ENCODE peak calls at places on chromosomes 7 and 10, in seven cellular contexts. One of them, this sample, is unnamed. For H3K4me1, the result is how much of the 10 kb centered on the place peaks cover.

GRCh38 chr10:1684991-1685390 is 52.3 kb downstream of the ADARB2 start:
- DNase-seq in body of pancreas: no peak
- DNase-seq in adipocyte: no peak
- DNase-seq in ovary: no peak
- DNase-seq in endodermal cell: no peak
- DNase-seq in upper lobe of right lung: no peak
- DNase-seq in suprapubic skin: no peak
- DNase-seq in this sample: no peak

GRCh38 chr7:70506463-70506862 is 625.5 kb upstream of the GALNT17 start:
- DNase-seq in body of pancreas: no peak
- DNase-seq in adipocyte: no peak
- DNase-seq in ovary: no peak
- DNase-seq in endodermal cell: peak
- DNase-seq in upper lobe of right lung: no peak
- DNase-seq in suprapubic skin: no peak
- DNase-seq in this sample: no peak

GRCh38 chr10:14954934-14955333 is 1.0 kb upstream of the DCLRE1C start:
- DNase-seq in body of pancreas: no peak
- DNase-seq in adipocyte: no peak
- DNase-seq in ovary: no peak
- DNase-seq in endodermal cell: no peak
- DNase-seq in upper lobe of right lung: no peak
- DNase-seq in suprapubic skin: no peak
- DNase-seq in this sample: no peak

GRCh38 chr10:22652988-22653431 is 61.4 kb downstream of the PIP4K2A start:
- DNase-seq in body of pancreas: no peak
- DNase-seq in adipocyte: no peak
- DNase-seq in ovary: no peak
- DNase-seq in endodermal cell: no peak
- DNase-seq in upper lobe of right lung: no peak
- DNase-seq in suprapubic skin: no peak
- DNase-seq in this sample: no peak

GRCh38 chr10:76618171-76618570 is 1019.4 kb downstream of the KCNMA1 start:
- DNase-seq in body of pancreas: no peak
- DNase-seq in adipocyte: no peak
- DNase-seq in ovary: no peak
- DNase-seq in endodermal cell: no peak
- DNase-seq in upper lobe of right lung: no peak
- DNase-seq in suprapubic skin: no peak
- DNase-seq in this sample: no peak

GRCh38 chr7:118104812-118105441 is 79.0 kb upstream of the LSM8 start:
- DNase-seq in body of pancreas: no peak
- DNase-seq in adipocyte: peak
- DNase-seq in ovary: no peak
- DNase-seq in endodermal cell: no peak
- DNase-seq in upper lobe of right lung: no peak
- DNase-seq in suprapubic skin: no peak
- DNase-seq in this sample: no peak

GRCh38 chr7:5838771-5839170 is 41.8 kb upstream of the OCM start:
- DNase-seq in body of pancreas: no peak
- DNase-seq in adipocyte: no peak
- DNase-seq in ovary: no peak
- DNase-seq in endodermal cell: no peak
- DNase-seq in upper lobe of right lung: no peak
- DNase-seq in suprapubic skin: no peak
- DNase-seq in this sample: no peak

GRCh38 chr7:74094224-74095095 is 10.9 kb downstream of the LIMK1 start:
- DNase-seq in body of pancreas: peak
- DNase-seq in adipocyte: peak
- DNase-seq in ovary: peak
- DNase-seq in endodermal cell: peak
- DNase-seq in upper lobe of right lung: peak
- DNase-seq in suprapubic skin: peak
- DNase-seq in this sample: peak

GRCh38 chr7:99429756-99430155 is 8.8 kb downstream of the PTCD1 start:
- DNase-seq in body of pancreas: no peak
- DNase-seq in adipocyte: no peak
- DNase-seq in ovary: no peak
- DNase-seq in endodermal cell: no peak
- DNase-seq in upper lobe of right lung: no peak
- DNase-seq in suprapubic skin: no peak
- DNase-seq in this sample: no peak

GRCh38 chr10:78619244-78619851 is 449.4 kb upstream of the ZMIZ1 start:
- DNase-seq in body of pancreas: no peak
- DNase-seq in adipocyte: no peak
- DNase-seq in ovary: no peak
- DNase-seq in endodermal cell: peak
- DNase-seq in upper lobe of right lung: no peak
- DNase-seq in suprapubic skin: no peak
- DNase-seq in this sample: no peak

GRCh38 chr10:103645141-103646054 is 151.9 kb downstream of the NEURL1 start:
- DNase-seq in body of pancreas: no peak
- DNase-seq in adipocyte: peak
- DNase-seq in ovary: peak
- DNase-seq in endodermal cell: peak
- DNase-seq in upper lobe of right lung: peak
- DNase-seq in suprapubic skin: peak
- DNase-seq in this sample: peak

GRCh38 chr7:108570146-108570755 is 577 bp downstream of the DNAJB9 start:
- DNase-seq in body of pancreas: peak
- DNase-seq in adipocyte: peak
- DNase-seq in ovary: peak
- DNase-seq in endodermal cell: peak
- DNase-seq in upper lobe of right lung: peak
- DNase-seq in suprapubic skin: peak
- DNase-seq in this sample: peak

GRCh38 chr10:811379-811778 is 120.1 kb downstream of the LARP4B start:
- DNase-seq in body of pancreas: no peak
- DNase-seq in adipocyte: no peak
- DNase-seq in ovary: no peak
- DNase-seq in endodermal cell: no peak
- DNase-seq in upper lobe of right lung: no peak
- DNase-seq in suprapubic skin: no peak
- DNase-seq in this sample: no peak

GRCh38 chr7:38825721-38826440 is 83.1 kb downstream of the VPS41 start:
- DNase-seq in body of pancreas: no peak
- DNase-seq in adipocyte: peak
- DNase-seq in ovary: no peak
- DNase-seq in endodermal cell: no peak
- DNase-seq in upper lobe of right lung: no peak
- DNase-seq in suprapubic skin: no peak
- DNase-seq in this sample: no peak

GRCh38 chr7:99694201-99694911 is 14.6 kb upstream of the CYP3A5 start:
- DNase-seq in body of pancreas: peak
- DNase-seq in adipocyte: no peak
- DNase-seq in ovary: no peak
- DNase-seq in endodermal cell: no peak
- DNase-seq in upper lobe of right lung: no peak
- DNase-seq in suprapubic skin: no peak
- DNase-seq in this sample: no peak

GRCh38 chr10:21518629-21519321 is 6.7 kb downstream of the SKIDA1 start:
- DNase-seq in body of pancreas: no peak
- DNase-seq in adipocyte: peak
- DNase-seq in ovary: peak
- DNase-seq in endodermal cell: peak
- DNase-seq in upper lobe of right lung: no peak
- DNase-seq in suprapubic skin: no peak
- DNase-seq in this sample: peak

GRCh38 chr10:110361800-110362456 is 57.2 kb upstream of the SMNDC1 start:
- DNase-seq in body of pancreas: no peak
- DNase-seq in adipocyte: no peak
- DNase-seq in ovary: no peak
- DNase-seq in endodermal cell: peak
- DNase-seq in upper lobe of right lung: no peak
- DNase-seq in suprapubic skin: no peak
- DNase-seq in this sample: no peak

GRCh38 chr10:25084447-25084846 is 68.0 kb downstream of the THNSL1 start:
- DNase-seq in body of pancreas: no peak
- DNase-seq in adipocyte: no peak
- DNase-seq in ovary: no peak
- DNase-seq in endodermal cell: no peak
- DNase-seq in upper lobe of right lung: no peak
- DNase-seq in suprapubic skin: no peak
- DNase-seq in this sample: no peak

GRCh38 chr7:101362334-101363195 is at the start of gene COL26A1:
- DNase-seq in body of pancreas: peak
- DNase-seq in adipocyte: peak
- DNase-seq in ovary: peak
- DNase-seq in endodermal cell: peak
- DNase-seq in upper lobe of right lung: peak
- DNase-seq in suprapubic skin: no peak
- DNase-seq in this sample: peak

GRCh38 chr10:10798543-10799192 is 219.0 kb upstream of the CELF2 start:
- DNase-seq in body of pancreas: no peak
- DNase-seq in adipocyte: no peak
- DNase-seq in ovary: peak
- DNase-seq in endodermal cell: peak
- DNase-seq in upper lobe of right lung: peak
- DNase-seq in suprapubic skin: peak
- DNase-seq in this sample: no peak

GRCh38 chr10:68902382-68902781 is 1.3 kb downstream of the DDX50 start:
- DNase-seq in body of pancreas: no peak
- DNase-seq in adipocyte: no peak
- DNase-seq in ovary: no peak
- DNase-seq in endodermal cell: no peak
- DNase-seq in upper lobe of right lung: no peak
- DNase-seq in suprapubic skin: no peak
- DNase-seq in this sample: no peak
- H3K4me3 ChIP-seq in body of pancreas: no peak
- H3K4me3 ChIP-seq in adipocyte: peak
- H3K4me3 ChIP-seq in ovary: peak
- H3K4me3 ChIP-seq in endodermal cell: peak
- H3K4me3 ChIP-seq in upper lobe of right lung: peak
- H3K4me3 ChIP-seq in suprapubic skin: peak
- H3K4me3 ChIP-seq in this sample: peak

DNA sequence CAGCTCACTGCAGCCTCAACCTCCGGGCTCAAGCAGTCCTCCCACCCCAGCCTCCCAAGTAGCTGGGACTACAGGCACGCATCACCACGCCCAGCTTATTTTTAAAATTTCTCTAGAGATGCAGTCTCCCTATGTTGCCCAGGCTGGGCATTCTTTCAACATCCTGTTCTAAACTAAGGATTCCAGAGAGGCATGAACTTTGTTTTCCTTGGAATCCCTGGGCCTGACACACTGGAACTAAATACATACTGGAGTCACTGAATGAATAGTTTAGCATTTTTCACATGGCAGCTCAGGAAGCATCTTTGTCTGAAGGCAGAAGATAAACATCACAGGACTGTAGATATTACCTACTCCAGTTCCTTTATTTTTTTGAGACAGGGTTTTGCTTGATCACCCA is 108.7 kb downstream of the ITIH5 start:
- DNase-seq in body of pancreas: no peak
- DNase-seq in adipocyte: peak
- DNase-seq in ovary: no peak
- DNase-seq in endodermal cell: no peak
- DNase-seq in upper lobe of right lung: no peak
- DNase-seq in suprapubic skin: no peak
- DNase-seq in this sample: no peak
- H3K4me1 ChIP-seq in body of pancreas: under half
- H3K4me1 ChIP-seq in adipocyte: under half
- H3K4me1 ChIP-seq in ovary: under half
- H3K4me1 ChIP-seq in endodermal cell: under half
- H3K4me1 ChIP-seq in upper lobe of right lung: under half
- H3K4me1 ChIP-seq in suprapubic skin: under half
- H3K4me1 ChIP-seq in this sample: under half

GRCh38 chr10:124725171-124725631 is 19.0 kb downstream of the FAM53B start:
- DNase-seq in body of pancreas: no peak
- DNase-seq in adipocyte: no peak
- DNase-seq in ovary: peak
- DNase-seq in endodermal cell: no peak
- DNase-seq in upper lobe of right lung: peak
- DNase-seq in suprapubic skin: peak
- DNase-seq in this sample: no peak
- H3K4me3 ChIP-seq in body of pancreas: no peak
- H3K4me3 ChIP-seq in adipocyte: no peak
- H3K4me3 ChIP-seq in ovary: no peak
- H3K4me3 ChIP-seq in endodermal cell: no peak
- H3K4me3 ChIP-seq in upper lobe of right lung: no peak
- H3K4me3 ChIP-seq in suprapubic skin: no peak
- H3K4me3 ChIP-seq in this sample: no peak

GRCh38 chr7:2528481-2529095 is 9.0 kb downstream of the LFNG start:
- DNase-seq in body of pancreas: no peak
- DNase-seq in adipocyte: no peak
- DNase-seq in ovary: no peak
- DNase-seq in endodermal cell: no peak
- DNase-seq in upper lobe of right lung: no peak
- DNase-seq in suprapubic skin: no peak
- DNase-seq in this sample: no peak

GRCh38 chr7:2529161-2530075 is 9.8 kb downstream of the LFNG start:
- DNase-seq in body of pancreas: peak
- DNase-seq in adipocyte: peak
- DNase-seq in ovary: no peak
- DNase-seq in endodermal cell: no peak
- DNase-seq in upper lobe of right lung: peak
- DNase-seq in suprapubic skin: no peak
- DNase-seq in this sample: peak

GRCh38 chr7:2525931-2526630 is 6.5 kb downstream of the LFNG start:
- DNase-seq in body of pancreas: no peak
- DNase-seq in adipocyte: no peak
- DNase-seq in ovary: no peak
- DNase-seq in endodermal cell: peak
- DNase-seq in upper lobe of right lung: no peak
- DNase-seq in suprapubic skin: no peak
- DNase-seq in this sample: no peak

GRCh38 chr7:2526659-2527504 is 7.3 kb downstream of the LFNG start:
- DNase-seq in body of pancreas: no peak
- DNase-seq in adipocyte: no peak
- DNase-seq in ovary: no peak
- DNase-seq in endodermal cell: no peak
- DNase-seq in upper lobe of right lung: no peak
- DNase-seq in suprapubic skin: no peak
- DNase-seq in this sample: peak

DNA sequence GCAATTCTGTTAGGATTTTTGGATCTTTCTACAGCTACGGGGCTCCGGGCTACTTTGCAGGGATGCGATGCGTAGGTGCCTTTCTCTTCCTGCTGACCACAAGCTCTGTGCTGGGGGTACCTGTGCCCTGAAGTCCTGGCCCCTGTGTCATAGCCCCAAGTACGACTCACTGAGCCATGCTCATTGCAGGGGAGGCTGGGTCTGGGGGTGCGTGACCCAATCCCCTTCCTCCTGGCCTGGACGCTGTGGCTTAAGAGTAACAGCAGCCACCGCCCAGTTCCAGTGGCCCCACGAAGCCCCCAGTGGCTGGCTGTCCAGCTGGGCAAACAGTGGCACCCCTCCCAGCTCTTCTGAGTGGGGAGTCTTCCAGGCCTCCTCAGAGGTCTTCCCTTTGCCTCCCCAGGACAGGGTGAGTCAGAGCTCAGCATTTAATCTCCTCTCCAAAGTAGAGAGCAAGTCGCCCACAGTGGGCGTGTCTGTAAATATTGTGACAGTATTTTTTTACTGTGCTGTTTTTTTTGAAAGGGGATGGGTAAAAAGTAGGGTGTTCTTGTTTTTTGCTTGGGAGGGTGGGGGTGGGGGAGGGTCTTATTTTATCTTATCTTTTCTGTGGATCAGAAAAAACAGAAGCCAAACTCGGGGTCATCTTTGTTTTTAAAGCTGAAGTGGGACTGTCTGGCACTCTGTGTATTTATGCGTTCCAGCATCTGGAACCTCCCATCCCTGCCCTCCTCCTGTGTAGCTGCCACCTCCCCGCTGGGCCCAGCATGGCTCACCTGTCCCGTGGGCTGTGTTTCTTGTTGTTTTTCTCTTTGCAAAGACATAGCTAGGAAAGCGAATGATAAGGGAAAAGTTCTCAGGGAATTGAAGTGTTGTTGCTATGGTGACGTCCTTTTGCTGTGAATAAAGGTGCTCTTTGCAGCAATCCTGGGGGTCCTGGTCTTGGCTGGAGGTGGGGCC is 8.2 kb downstream of the LFNG start:
- DNase-seq in body of pancreas: no peak
- DNase-seq in adipocyte: peak
- DNase-seq in ovary: no peak
- DNase-seq in endodermal cell: no peak
- DNase-seq in upper lobe of right lung: no peak
- DNase-seq in suprapubic skin: no peak
- DNase-seq in this sample: peak
- H3K4me1 ChIP-seq in body of pancreas: half or more
- H3K4me1 ChIP-seq in adipocyte: half or more
- H3K4me1 ChIP-seq in ovary: under half
- H3K4me1 ChIP-seq in endodermal cell: under half
- H3K4me1 ChIP-seq in upper lobe of right lung: half or more
- H3K4me1 ChIP-seq in suprapubic skin: half or more
- H3K4me1 ChIP-seq in this sample: half or more